ENCODE peak calls at places on chromosomes 11 and 22, in seven cellular contexts. D is A673; Y is GM04504; L is GM12878; I is NCI-H2029 treated with DMSO at 0.1 percent for 48 hours; W is left lung; M is stimulated activated CD4-positive, alpha-beta T cell treated with anti-CD3 and anti-CD28 coated beads, TNF-alpha, amount 100 ng/mL, for 48 hours. J is an unnamed sample.

GRCh38 chr22:41302016-41302767 is 867 bp downstream of the ZC3H7B start:
- DNase-seq in D (peak), Y (no peak), L (no peak), I (no peak), W (peak), M (no peak), J (no peak)

GRCh38 chr11:67367014-67367835 is 6.2 kb downstream of the CLCF1 start:
- DNase-seq in D (no peak), Y (no peak), L (no peak), I (no peak), W (no peak), M (no peak), J (no peak)

GRCh38 chr11:120565436-120566155 is 54.0 kb downstream of the GRIK4 start:
- DNase-seq in D (no peak), Y (no peak), L (no peak), I (no peak), W (no peak), M (no peak), J (peak)

GRCh38 chr11:122743949-122744876 is 88.7 kb downstream of the UBASH3B start:
- DNase-seq in D (no peak), Y (no peak), L (peak), I (no peak), W (no peak), M (peak), J (no peak)

GRCh38 chr11:64476866-64477265 is 114.2 kb upstream of the SLC22A12 start:
- DNase-seq in D (no peak), Y (no peak), L (no peak), I (no peak), W (no peak), M (no peak), J (no peak)

GRCh38 chr22:31217890-31218287 is 5.8 kb downstream of the LIMK2 start:
- DNase-seq in D (no peak), Y (no peak), L (no peak), I (no peak), W (no peak), M (no peak), J (no peak)

GRCh38 chr11:118021146-118021545 is 35.0 kb downstream of the IL10RA start:
- DNase-seq in D (no peak), Y (no peak), L (no peak), I (no peak), W (no peak), M (no peak), J (no peak)

GRCh38 chr11:75733346-75734107 is 15.9 kb downstream of the MOGAT2 start:
- DNase-seq in D (peak), Y (no peak), L (no peak), I (peak), W (no peak), M (no peak), J (no peak)

GRCh38 chr11:3158821-3159220 is 6.3 kb downstream of the OSBPL5 start:
- DNase-seq in D (no peak), Y (no peak), L (no peak), I (no peak), W (peak), M (no peak), J (no peak)

GRCh38 chr11:127926721-127927120 is 660.6 kb downstream of the ETS1 start:
- DNase-seq in D (no peak), Y (no peak), L (no peak), I (peak), W (no peak), M (no peak), J (no peak)

GRCh38 chr11:55714982-55715888 is 53.2 kb downstream of the OR4C6 start:
- DNase-seq in D (peak), Y (no peak), L (no peak), I (no peak), W (no peak), M (no peak), J (no peak)

GRCh38 chr11:93467054-93467453 is 76.1 kb downstream of the SMCO4 start:
- DNase-seq in D (no peak), Y (no peak), L (no peak), I (no peak), W (no peak), M (no peak), J (peak)

GRCh38 chr11:131246589-131247164 is 123.7 kb upstream of the NTM start:
- DNase-seq in D (peak), Y (no peak), L (no peak), I (no peak), W (peak), M (no peak), J (peak)

GRCh38 chr11:22657101-22657694 is 9.2 kb upstream of the GAS2 start:
- DNase-seq in D (no peak), Y (no peak), L (no peak), I (no peak), W (no peak), M (no peak), J (peak)

GRCh38 chr11:27735281-27735680 is 35.0 kb upstream of the BDNF start:
- DNase-seq in D (no peak), Y (no peak), L (no peak), I (no peak), W (no peak), M (no peak), J (no peak)

GRCh38 chr11:33063326-33063775 is 24.0 kb downstream of the TCP11L1 start:
- DNase-seq in D (no peak), Y (no peak), L (peak), I (no peak), W (no peak), M (no peak), J (no peak)

GRCh38 chr11:469684-470667 is 19.9 kb downstream of the PTDSS2 start:
- DNase-seq in D (peak), Y (peak), L (no peak), I (peak), W (peak), M (no peak), J (peak)

GRCh38 chr11:8867856-8868705 is 42.9 kb upstream of the AKIP1 start:
- DNase-seq in D (peak), Y (peak), L (no peak), I (no peak), W (no peak), M (no peak), J (no peak)

GRCh38 chr22:17880468-17880867 is 106.2 kb upstream of the BID start:
- DNase-seq in D (no peak), Y (no peak), L (no peak), I (no peak), W (peak), M (no peak), J (no peak)

GRCh38 chr11:47121731-47122130 is 54.9 kb downstream of the ARFGAP2 start:
- DNase-seq in D (no peak), Y (no peak), L (no peak), I (no peak), W (no peak), M (no peak), J (no peak)

GRCh38 chr11:120521176-120521575 is 9.6 kb downstream of the GRIK4 start:
- DNase-seq in D (no peak), Y (no peak), L (no peak), I (no peak), W (peak), M (no peak), J (no peak)

GRCh38 chr22:35140879-35141745 is 75.2 kb downstream of the ISX start:
- DNase-seq in D (peak), Y (no peak), L (no peak), I (no peak), W (no peak), M (no peak), J (no peak)

GRCh38 chr11:104774578-104774977 is 123.7 kb downstream of the CASP12 start:
- DNase-seq in D (no peak), Y (no peak), L (no peak), I (no peak), W (no peak), M (no peak), J (no peak)

GRCh38 chr22:43446881-43447280 is 35.1 kb downstream of the MPPED1 start:
- DNase-seq in D (peak), Y (no peak), L (no peak), I (peak), W (no peak), M (no peak), J (no peak)

J was measured in NCI-H526 treated with DMSO at 0.1 percent for 48 hours.